ENCODE peak calls at places on chromosomes 4 and X, in six cellular contexts. J is epithelial cell of esophagus, F is fibroblast of pulmonary artery, V is iris pigment epithelial cell, H is neural progenitor cell, S is endothelial cell. Z is an unnamed sample.

GRCh38 chrX:91066104-91066503 is 368.5 kb upstream of the PABPC5 start:
- DNase-seq in J (no peak), F (no peak), V (no peak), H (no peak), S (no peak), Z (no peak)

GRCh38 chrX:119266364-119266995 is 30.4 kb downstream of the PGRMC1 start:
- DNase-seq in J (peak; percentile 15), F (peak; percentile 28), V (peak; percentile 33), H (peak; percentile 14), S (peak; percentile 10), Z (peak; percentile 36)

GRCh38 chrX:146831994-146832393 is 17.4 kb upstream of the CXorf51A start:
- DNase-seq in J (no peak), F (no peak), V (no peak), H (no peak), S (no peak), Z (no peak)

GRCh38 chr4:38322709-38323108 is 341.3 kb upstream of the KLF3 start:
- DNase-seq in J (no peak), F (peak; percentile 89), V (peak; percentile 63), H (no peak), S (no peak), Z (peak; percentile 94)

GRCh38 chr4:184448828-184449227 is 25.5 kb downstream of the IRF2 start:
- DNase-seq in J (no peak), F (peak; percentile 86), V (peak; percentile 75), H (peak; percentile 33), S (no peak), Z (peak; percentile 70)

GRCh38 chrX:136546369-136546768 is 14.4 kb downstream of the VGLL1 start:
- DNase-seq in J (no peak), F (no peak), V (no peak), H (no peak), S (no peak), Z (no peak)

GRCh38 chrX:150334100-150334499 is 29.0 kb upstream of the MAMLD1 start:
- DNase-seq in J (no peak), F (no peak), V (no peak), H (no peak), S (no peak), Z (no peak)

GRCh38 chr4:75385139-75385538 is 129.1 kb downstream of the RCHY1 start:
- DNase-seq in J (no peak), F (no peak), V (no peak), H (no peak), S (no peak), Z (no peak)

GRCh38 chr4:171334549-171334948 is 478.7 kb upstream of the GALNTL6 start:
- DNase-seq in J (no peak), F (no peak), V (no peak), H (no peak), S (no peak), Z (no peak)

GRCh38 chr4:78737020-78737419 is 39.1 kb upstream of the BMP2K start:
- DNase-seq in J (no peak), F (no peak), V (no peak), H (no peak), S (no peak), Z (no peak)

GRCh38 chrX:132118361-132118760 is 9.5 kb downstream of the FRMD7 start:
- DNase-seq in J (no peak), F (no peak), V (no peak), H (peak; percentile 4), S (no peak), Z (no peak)

GRCh38 chr4:1539132-1539755 is 133.0 kb upstream of the NKX1-1 start:
- DNase-seq in J (no peak), F (no peak), V (no peak), H (no peak), S (no peak), Z (no peak)

GRCh38 chr4:40662962-40663604 is 33.4 kb upstream of the RBM47 start:
- DNase-seq in J (peak; percentile 94), F (peak; percentile 48), V (peak; percentile 85), H (no peak), S (no peak), Z (no peak)

GRCh38 chr4:76830612-76831474 is 67.1 kb downstream of the SOWAHB start:
- DNase-seq in J (peak; percentile 78), F (peak; percentile 85), V (peak; percentile 61), H (peak; percentile 50), S (peak; percentile 7), Z (no peak)

GRCh38 chr4:121168865-121169281 is 4.8 kb upstream of the TNIP3 start:
- DNase-seq in J (no peak), F (no peak), V (no peak), H (no peak), S (no peak), Z (no peak)

GRCh38 chr4:40629401-40630334 is at the start of gene RBM47:
- DNase-seq in J (peak; percentile 94), F (peak; percentile 67), V (peak; percentile 51), H (peak; percentile 78), S (peak; percentile 59), Z (peak; percentile 52)

GRCh38 chr4:40831462-40831861 is 81.7 kb downstream of the NSUN7 start:
- DNase-seq in J (no peak), F (no peak), V (no peak), H (no peak), S (no peak), Z (no peak)

GRCh38 chrX:22399793-22400192 is 127.1 kb downstream of the CBLL2 start:
- DNase-seq in J (peak; percentile 86), F (peak; percentile 10), V (peak; percentile 39), H (no peak), S (no peak), Z (no peak)

GRCh38 chr4:78764498-78764961 is 11.6 kb upstream of the BMP2K start:
- DNase-seq in J (peak; percentile 71), F (peak; percentile 67), V (peak; percentile 79), H (no peak), S (no peak), Z (no peak)

GRCh38 chr4:188266386-188266785 is 127.1 kb downstream of the TRIML1 start:
- DNase-seq in J (peak; percentile 32), F (no peak), V (no peak), H (no peak), S (no peak), Z (no peak)

GRCh38 chrX:1433646-1434357 is 18.9 kb downstream of the ASMTL start:
- DNase-seq in J (no peak), F (no peak), V (no peak), H (no peak), S (no peak), Z (no peak)

GRCh38 chr4:5751073-5751917 is 40.3 kb downstream of the EVC start:
- DNase-seq in J (peak; percentile 59), F (peak; percentile 97), V (peak; percentile 97), H (no peak), S (no peak), Z (no peak)

GRCh38 chr4:159240690-159241089 is 137.8 kb downstream of the RAPGEF2 start:
- DNase-seq in J (no peak), F (peak; percentile 66), V (peak; percentile 72), H (no peak), S (no peak), Z (peak; percentile 46)